ENCODE peak calls at places on chromosome 1, in five cellular contexts. J is GM03348, X is dorsolateral prefrontal cortex, M is stomach, O is IMR-90. E is an unnamed sample.

GRCh38 chr1:46065405-46065804 is 67.0 kb downstream of the PIK3R3 start:
- DNase-seq in J (no peak), X (no peak), M (no peak), O (no peak), E (no peak)

GRCh38 chr1:33173091-33173490 is 8.8 kb downstream of the TRIM62 start:
- DNase-seq in J (no peak), X (peak), O (no peak), M (no peak), E (no peak)

GRCh38 chr1:3456964-3457909 is 2.8 kb downstream of the ARHGEF16 start:
- DNase-seq in J (no peak), M (no peak), X (no peak), O (no peak), E (no peak)

GRCh38 chr1:206933333-206933945 is 11.7 kb upstream of the FCMR start:
- DNase-seq in J (peak), X (no peak), O (no peak), M (peak), E (peak)

GRCh38 chr1:218495931-218496330 is 150.8 kb downstream of the TGFB2 start:
- DNase-seq in M (no peak), X (no peak), J (no peak), O (no peak), E (no peak)

GRCh38 chr1:91877574-91878208 is 8.3 kb downstream of the TGFBR3 start:
- DNase-seq in J (no peak), X (no peak), O (peak), M (no peak), E (no peak)

GRCh38 chr1:162065016-162065415 is 4.5 kb upstream of the NOS1AP start:
- DNase-seq in M (no peak), J (no peak), X (no peak), O (no peak), E (no peak)

GRCh38 chr1:24849653-24850295 is 80.3 kb downstream of the RUNX3 start:
- DNase-seq in M (peak), X (no peak), O (peak), J (no peak), E (no peak)

GRCh38 chr1:59323879-59324278 is 27.0 kb downstream of the FGGY start:
- DNase-seq in X (no peak), M (no peak), O (peak), J (peak), E (no peak)

GRCh38 chr1:182857212-182857611 is 18.1 kb downstream of the DHX9 start:
- DNase-seq in X (no peak), O (no peak), J (no peak), M (no peak), E (no peak)

GRCh38 chr1:44924835-44925464 is 61.4 kb downstream of the EIF2B3 start:
- DNase-seq in J (peak), O (peak), X (no peak), M (no peak), E (no peak)

GRCh38 chr1:224629965-224630364 is 13.8 kb downstream of the CNIH3 start:
- DNase-seq in M (no peak), X (no peak), J (no peak), O (no peak), E (no peak)

GRCh38 chr1:232416026-232416568 is 213.8 kb downstream of the SIPA1L2 start:
- DNase-seq in X (no peak), J (no peak), O (no peak), M (no peak), E (no peak)

GRCh38 chr1:226589008-226589733 is 40.6 kb downstream of the STUM start:
- DNase-seq in O (no peak), J (no peak), M (no peak), X (no peak), E (no peak)

GRCh38 chr1:227945891-227946623 is 1.7 kb downstream of the WNT9A start:
- DNase-seq in M (peak), X (no peak), J (peak), O (peak), E (peak)